ENCODE peak calls at places on chromosome 1, in five cellular contexts. One of them, this sample, is unnamed.

GRCh38 chr1:184199036-184199796 is 147.7 kb downstream of the TSEN15 start:
- DNase-seq in body of pancreas: no peak
- DNase-seq in lower lobe of right lung: no peak
- DNase-seq in right cardiac atrium: no peak
- DNase-seq in substantia nigra: no peak
- DNase-seq in this sample: no peak

GRCh38 chr1:175604598-175604997 is 138.8 kb downstream of the TNR start:
- DNase-seq in body of pancreas: no peak
- DNase-seq in lower lobe of right lung: no peak
- DNase-seq in right cardiac atrium: no peak
- DNase-seq in substantia nigra: no peak
- DNase-seq in this sample: no peak

GRCh38 chr1:169892819-169893644 is 664 bp downstream of the SCYL3 start:
- DNase-seq in body of pancreas: peak
- DNase-seq in lower lobe of right lung: peak
- DNase-seq in right cardiac atrium: peak
- DNase-seq in substantia nigra: no peak
- DNase-seq in this sample: peak

GRCh38 chr1:53526451-53527101 is 67.4 kb downstream of the DMRTB1 start:
- DNase-seq in body of pancreas: peak
- DNase-seq in lower lobe of right lung: peak
- DNase-seq in right cardiac atrium: peak
- DNase-seq in substantia nigra: no peak
- DNase-seq in this sample: no peak

GRCh38 chr1:119159963-119160362 is 19.5 kb upstream of the WARS2 start:
- DNase-seq in body of pancreas: no peak
- DNase-seq in lower lobe of right lung: no peak
- DNase-seq in right cardiac atrium: no peak
- DNase-seq in substantia nigra: no peak
- DNase-seq in this sample: no peak

GRCh38 chr1:150622219-150622975 is 7.0 kb downstream of the ENSA start:
- DNase-seq in body of pancreas: no peak
- DNase-seq in lower lobe of right lung: peak
- DNase-seq in right cardiac atrium: peak
- DNase-seq in substantia nigra: no peak
- DNase-seq in this sample: no peak

GRCh38 chr1:38285807-38286530 is 239.4 kb upstream of the POU3F1 start:
- DNase-seq in body of pancreas: no peak
- DNase-seq in lower lobe of right lung: no peak
- DNase-seq in right cardiac atrium: no peak
- DNase-seq in substantia nigra: no peak
- DNase-seq in this sample: no peak

GRCh38 chr1:234393190-234393589 is 19.9 kb downstream of the COA6 start:
- DNase-seq in body of pancreas: no peak
- DNase-seq in lower lobe of right lung: no peak
- DNase-seq in right cardiac atrium: no peak
- DNase-seq in substantia nigra: no peak
- DNase-seq in this sample: no peak

GRCh38 chr1:206685256-206685748 is 597 bp downstream of the MAPKAPK2 start:
- DNase-seq in body of pancreas: peak
- DNase-seq in lower lobe of right lung: peak
- DNase-seq in right cardiac atrium: peak
- DNase-seq in substantia nigra: peak
- DNase-seq in this sample: no peak

GRCh38 chr1:206050655-206051235 is 2.2 kb upstream of the RHEX start:
- DNase-seq in body of pancreas: peak
- DNase-seq in lower lobe of right lung: no peak
- DNase-seq in right cardiac atrium: no peak
- DNase-seq in substantia nigra: no peak
- DNase-seq in this sample: no peak

GRCh38 chr1:105556266-105556665 is 1500.2 kb upstream of the PRMT6 start:
- DNase-seq in body of pancreas: no peak
- DNase-seq in lower lobe of right lung: no peak
- DNase-seq in right cardiac atrium: no peak
- DNase-seq in substantia nigra: no peak
- DNase-seq in this sample: no peak

GRCh38 chr1:55699151-55699695 is 484.1 kb upstream of the USP24 start:
- DNase-seq in body of pancreas: no peak
- DNase-seq in lower lobe of right lung: no peak
- DNase-seq in right cardiac atrium: no peak
- DNase-seq in substantia nigra: no peak
- DNase-seq in this sample: no peak

GRCh38 chr1:209884665-209885117 is 53.3 kb upstream of the SYT14 start:
- DNase-seq in body of pancreas: peak
- DNase-seq in lower lobe of right lung: no peak
- DNase-seq in right cardiac atrium: no peak
- DNase-seq in substantia nigra: no peak
- DNase-seq in this sample: peak

GRCh38 chr1:46526013-46526688 is 25.3 kb downstream of the KNCN start:
- DNase-seq in body of pancreas: no peak
- DNase-seq in lower lobe of right lung: peak
- DNase-seq in right cardiac atrium: no peak
- DNase-seq in substantia nigra: no peak
- DNase-seq in this sample: no peak

GRCh38 chr1:53878492-53879105 is 11.0 kb downstream of the YIPF1 start:
- DNase-seq in body of pancreas: peak
- DNase-seq in lower lobe of right lung: no peak
- DNase-seq in right cardiac atrium: no peak
- DNase-seq in substantia nigra: no peak
- DNase-seq in this sample: peak

GRCh38 chr1:211526101-211526500 is 34.1 kb upstream of the RD3 start:
- DNase-seq in body of pancreas: no peak
- DNase-seq in lower lobe of right lung: no peak
- DNase-seq in right cardiac atrium: no peak
- DNase-seq in substantia nigra: no peak
- DNase-seq in this sample: no peak

GRCh38 chr1:206001476-206001888 is 1.7 kb downstream of the RAB7B start:
- DNase-seq in body of pancreas: peak
- DNase-seq in lower lobe of right lung: no peak
- DNase-seq in right cardiac atrium: peak
- DNase-seq in substantia nigra: no peak
- DNase-seq in this sample: no peak

GRCh38 chr1:68045511-68046180 is 4.8 kb downstream of the DIRAS3 start:
- DNase-seq in body of pancreas: no peak
- DNase-seq in lower lobe of right lung: no peak
- DNase-seq in right cardiac atrium: no peak
- DNase-seq in substantia nigra: no peak
- DNase-seq in this sample: no peak

GRCh38 chr1:67840449-67840848 is 7.2 kb upstream of the GNG12 start:
- DNase-seq in body of pancreas: peak
- DNase-seq in lower lobe of right lung: no peak
- DNase-seq in right cardiac atrium: no peak
- DNase-seq in substantia nigra: no peak
- DNase-seq in this sample: no peak

GRCh38 chr1:25145775-25146381 is 86.4 kb downstream of the SYF2 start:
- DNase-seq in body of pancreas: no peak
- DNase-seq in lower lobe of right lung: no peak
- DNase-seq in right cardiac atrium: no peak
- DNase-seq in substantia nigra: no peak
- DNase-seq in this sample: no peak

GRCh38 chr1:225612265-225612664 is 40.7 kb downstream of the ENAH start:
- DNase-seq in body of pancreas: no peak
- DNase-seq in lower lobe of right lung: no peak
- DNase-seq in right cardiac atrium: no peak
- DNase-seq in substantia nigra: no peak
- DNase-seq in this sample: no peak

GRCh38 chr1:84300991-84301758 is at the start of gene SAMD13:
- DNase-seq in body of pancreas: peak
- DNase-seq in lower lobe of right lung: peak
- DNase-seq in right cardiac atrium: peak
- DNase-seq in substantia nigra: peak
- DNase-seq in this sample: peak

GRCh38 chr1:51558375-51558924 is 39.4 kb upstream of the EPS15 start:
- DNase-seq in body of pancreas: no peak
- DNase-seq in lower lobe of right lung: no peak
- DNase-seq in right cardiac atrium: no peak
- DNase-seq in substantia nigra: no peak
- DNase-seq in this sample: no peak

GRCh38 chr1:174623640-174624039 is 175.9 kb downstream of the GPR52 start:
- DNase-seq in body of pancreas: no peak
- DNase-seq in lower lobe of right lung: no peak
- DNase-seq in right cardiac atrium: no peak
- DNase-seq in substantia nigra: no peak
- DNase-seq in this sample: no peak

DNA sequence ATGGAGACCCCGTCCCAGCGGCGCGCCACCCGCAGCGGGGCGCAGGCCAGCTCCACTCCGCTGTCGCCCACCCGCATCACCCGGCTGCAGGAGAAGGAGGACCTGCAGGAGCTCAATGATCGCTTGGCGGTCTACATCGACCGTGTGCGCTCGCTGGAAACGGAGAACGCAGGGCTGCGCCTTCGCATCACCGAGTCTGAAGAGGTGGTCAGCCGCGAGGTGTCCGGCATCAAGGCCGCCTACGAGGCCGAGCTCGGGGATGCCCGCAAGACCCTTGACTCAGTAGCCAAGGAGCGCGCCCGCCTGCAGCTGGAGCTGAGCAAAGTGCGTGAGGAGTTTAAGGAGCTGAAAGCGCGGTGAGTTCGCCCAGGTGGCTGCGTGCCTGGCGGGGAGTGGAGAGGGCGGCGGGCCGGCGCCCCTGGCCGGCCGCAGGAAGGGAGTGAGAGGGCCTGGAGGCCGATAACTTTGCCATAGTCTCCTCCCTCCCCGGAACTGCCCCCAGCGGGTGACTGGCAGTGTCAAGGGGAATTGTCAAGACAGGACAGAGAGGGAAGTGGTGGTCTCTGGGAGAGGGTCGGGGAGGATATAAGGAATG is 505 bp downstream of the LMNA start:
- DNase-seq in body of pancreas: no peak
- DNase-seq in lower lobe of right lung: no peak
- DNase-seq in right cardiac atrium: peak
- DNase-seq in substantia nigra: no peak
- DNase-seq in this sample: no peak
- H3K27ac ChIP-seq in body of pancreas: peak
- H3K27ac ChIP-seq in lower lobe of right lung: peak
- H3K27ac ChIP-seq in right cardiac atrium: peak
- H3K27ac ChIP-seq in substantia nigra: peak
- H3K27ac ChIP-seq in this sample: peak

GRCh38 chr1:99647460-99647859 is 1.5 kb downstream of the PALMD start:
- DNase-seq in body of pancreas: no peak
- DNase-seq in lower lobe of right lung: no peak
- DNase-seq in right cardiac atrium: no peak
- DNase-seq in substantia nigra: no peak
- DNase-seq in this sample: no peak
- H3K27ac ChIP-seq in body of pancreas: no peak
- H3K27ac ChIP-seq in lower lobe of right lung: peak
- H3K27ac ChIP-seq in right cardiac atrium: peak
- H3K27ac ChIP-seq in substantia nigra: no peak
- H3K27ac ChIP-seq in this sample: peak

GRCh38 chr1:10161121-10161520 is 49.2 kb upstream of the KIF1B start:
- DNase-seq in body of pancreas: no peak
- DNase-seq in lower lobe of right lung: no peak
- DNase-seq in right cardiac atrium: no peak
- DNase-seq in substantia nigra: no peak
- DNase-seq in this sample: no peak

GRCh38 chr1:10152709-10153284 is 57.6 kb upstream of the KIF1B start:
- DNase-seq in body of pancreas: peak
- DNase-seq in lower lobe of right lung: no peak
- DNase-seq in right cardiac atrium: peak
- DNase-seq in substantia nigra: peak
- DNase-seq in this sample: peak

GRCh38 chr1:10160173-10160572 is 50.2 kb upstream of the KIF1B start:
- DNase-seq in body of pancreas: no peak
- DNase-seq in lower lobe of right lung: no peak
- DNase-seq in right cardiac atrium: no peak
- DNase-seq in substantia nigra: no peak
- DNase-seq in this sample: peak

GRCh38 chr1:10155087-10155712 is 55.2 kb upstream of the KIF1B start:
- DNase-seq in body of pancreas: no peak
- DNase-seq in lower lobe of right lung: no peak
- DNase-seq in right cardiac atrium: no peak
- DNase-seq in substantia nigra: no peak
- DNase-seq in this sample: no peak
- H3K27ac ChIP-seq in body of pancreas: no peak
- H3K27ac ChIP-seq in lower lobe of right lung: no peak
- H3K27ac ChIP-seq in right cardiac atrium: peak
- H3K27ac ChIP-seq in substantia nigra: peak
- H3K27ac ChIP-seq in this sample: no peak

DNA sequence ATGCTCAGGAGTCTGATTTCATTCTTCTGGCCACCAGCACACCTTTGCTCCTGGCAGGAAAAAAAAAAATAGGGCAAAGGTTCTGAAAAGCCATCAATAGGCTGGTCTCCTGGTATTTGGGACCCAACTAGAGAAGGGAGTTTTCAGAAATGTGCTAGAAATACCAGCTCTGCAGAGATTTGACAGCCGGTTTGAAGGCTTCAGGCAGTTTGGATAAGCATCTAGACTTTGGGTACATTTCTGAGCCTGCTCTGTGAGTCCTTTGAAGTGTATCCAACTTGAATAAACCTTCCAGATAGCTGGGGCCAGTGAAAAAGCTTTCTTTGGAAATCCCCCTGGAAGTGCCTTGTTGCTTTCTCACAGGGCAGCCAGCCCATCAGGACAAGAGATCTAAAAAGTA is 6.3 kb upstream of the PEF1 start:
- DNase-seq in body of pancreas: no peak
- DNase-seq in lower lobe of right lung: no peak
- DNase-seq in right cardiac atrium: no peak
- DNase-seq in substantia nigra: no peak
- DNase-seq in this sample: peak
- H3K27ac ChIP-seq in body of pancreas: no peak
- H3K27ac ChIP-seq in lower lobe of right lung: no peak
- H3K27ac ChIP-seq in right cardiac atrium: no peak
- H3K27ac ChIP-seq in substantia nigra: no peak
- H3K27ac ChIP-seq in this sample: no peak

DNA sequence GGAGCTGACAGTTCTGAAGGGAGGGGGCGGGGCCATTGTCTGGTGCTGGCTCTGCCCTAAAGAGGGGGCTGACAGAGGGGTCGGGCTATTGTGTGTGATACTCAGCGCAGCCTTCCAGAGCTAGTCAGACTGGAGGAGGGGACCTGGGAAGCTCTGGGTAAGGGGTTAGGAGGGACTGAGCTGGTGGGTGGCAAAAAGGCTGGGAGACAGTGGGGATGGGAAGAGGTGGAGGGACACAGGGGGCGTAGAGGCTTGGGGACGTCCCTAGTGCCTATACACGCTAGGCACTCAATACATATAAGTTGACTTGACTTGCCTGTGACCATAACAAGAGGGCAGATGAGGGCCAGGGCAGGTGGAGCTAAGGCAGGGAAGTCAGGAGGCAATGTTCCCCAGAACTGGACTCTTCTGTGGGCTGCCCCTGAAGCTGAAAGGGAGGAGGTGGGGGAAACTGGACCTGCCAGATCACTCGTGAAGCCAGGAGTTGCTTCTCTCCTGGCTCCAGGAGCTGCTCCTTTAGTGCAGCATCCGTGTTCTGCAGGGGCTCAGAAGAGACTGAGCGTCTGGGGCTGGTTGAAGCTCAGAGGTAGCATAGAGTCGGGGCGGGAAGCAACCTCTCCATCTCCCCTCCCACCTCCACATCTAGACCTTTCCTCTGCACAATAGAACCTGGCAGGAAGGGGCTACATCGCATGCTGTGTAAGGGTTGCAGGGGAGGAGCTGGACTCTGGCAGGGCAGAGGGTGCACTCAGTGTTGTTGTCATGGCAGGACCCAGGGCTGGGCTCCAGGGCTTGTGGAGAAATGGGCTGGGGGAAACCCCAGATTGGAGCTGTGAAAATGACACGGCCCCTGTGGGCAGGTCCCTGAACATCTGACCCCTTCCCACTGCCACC is 3.0 kb upstream of the SEMA4A start:
- DNase-seq in body of pancreas: no peak
- DNase-seq in lower lobe of right lung: no peak
- DNase-seq in right cardiac atrium: no peak
- DNase-seq in substantia nigra: no peak
- DNase-seq in this sample: no peak
- H3K27ac ChIP-seq in body of pancreas: no peak
- H3K27ac ChIP-seq in lower lobe of right lung: no peak
- H3K27ac ChIP-seq in right cardiac atrium: no peak
- H3K27ac ChIP-seq in substantia nigra: no peak
- H3K27ac ChIP-seq in this sample: no peak

This sample was measured in small intestine.